ENCODE peak calls at places on chromosomes 7 and 10, in five cellular contexts. One of them, this sample, is unnamed.

GRCh38 chr7:2726316-2727018 is 38.5 kb downstream of the AMZ1 start:
- DNase-seq in mammary epithelial cell: no peak
- DNase-seq in colonic mucosa: no peak
- DNase-seq in uterus: peak
- DNase-seq in foreskin fibroblast: no peak
- DNase-seq in this sample: no peak

GRCh38 chr7:44305564-44306507 is 19.6 kb downstream of the CAMK2B start:
- DNase-seq in uterus: no peak
- DNase-seq in foreskin fibroblast: no peak
- DNase-seq in colonic mucosa: peak
- DNase-seq in mammary epithelial cell: no peak
- DNase-seq in this sample: no peak

GRCh38 chr10:79185796-79186374 is 117.1 kb downstream of the ZMIZ1 start:
- DNase-seq in uterus: no peak
- DNase-seq in colonic mucosa: no peak
- DNase-seq in mammary epithelial cell: no peak
- DNase-seq in foreskin fibroblast: no peak
- DNase-seq in this sample: no peak

GRCh38 chr7:134654104-134654775 is 7.6 kb downstream of the BPGM start:
- DNase-seq in uterus: no peak
- DNase-seq in colonic mucosa: no peak
- DNase-seq in foreskin fibroblast: no peak
- DNase-seq in mammary epithelial cell: no peak
- DNase-seq in this sample: no peak

GRCh38 chr7:149838992-149839408 is 825 bp downstream of the ZNF862 start:
- DNase-seq in foreskin fibroblast: peak
- DNase-seq in uterus: no peak
- DNase-seq in colonic mucosa: no peak
- DNase-seq in mammary epithelial cell: no peak
- DNase-seq in this sample: peak

GRCh38 chr7:84701524-84702306 is 485.1 kb downstream of the SEMA3D start:
- DNase-seq in uterus: no peak
- DNase-seq in foreskin fibroblast: peak
- DNase-seq in colonic mucosa: peak
- DNase-seq in mammary epithelial cell: peak
- DNase-seq in this sample: peak

GRCh38 chr10:102809753-102810152 is 27.5 kb downstream of the CYP17A1 start:
- DNase-seq in mammary epithelial cell: no peak
- DNase-seq in foreskin fibroblast: no peak
- DNase-seq in colonic mucosa: no peak
- DNase-seq in uterus: no peak
- DNase-seq in this sample: no peak

GRCh38 chr10:2410049-2410448 is 657.3 kb upstream of the PFKP start:
- DNase-seq in foreskin fibroblast: no peak
- DNase-seq in mammary epithelial cell: no peak
- DNase-seq in colonic mucosa: no peak
- DNase-seq in uterus: no peak
- DNase-seq in this sample: no peak

GRCh38 chr10:103244663-103245271 is 920 bp upstream of the RPEL1 start:
- DNase-seq in colonic mucosa: peak
- DNase-seq in mammary epithelial cell: peak
- DNase-seq in uterus: peak
- DNase-seq in foreskin fibroblast: peak
- DNase-seq in this sample: peak

GRCh38 chr7:28939844-28940243 is 18.3 kb downstream of the TRIL start:
- DNase-seq in uterus: no peak
- DNase-seq in foreskin fibroblast: no peak
- DNase-seq in mammary epithelial cell: no peak
- DNase-seq in colonic mucosa: no peak
- DNase-seq in this sample: no peak

GRCh38 chr7:39154815-39155214 is 177.1 kb downstream of the POU6F2 start:
- DNase-seq in foreskin fibroblast: no peak
- DNase-seq in mammary epithelial cell: no peak
- DNase-seq in colonic mucosa: no peak
- DNase-seq in uterus: no peak
- DNase-seq in this sample: no peak

GRCh38 chr10:97974526-97975525 is 55.6 kb downstream of the CRTAC1 start:
- DNase-seq in colonic mucosa: no peak
- DNase-seq in foreskin fibroblast: no peak
- DNase-seq in uterus: no peak
- DNase-seq in mammary epithelial cell: no peak
- DNase-seq in this sample: no peak

GRCh38 chr7:34846976-34847375 is 189.0 kb downstream of the NPSR1 start:
- DNase-seq in mammary epithelial cell: no peak
- DNase-seq in uterus: no peak
- DNase-seq in foreskin fibroblast: no peak
- DNase-seq in colonic mucosa: no peak
- DNase-seq in this sample: no peak

GRCh38 chr7:129923709-129924108 is 29.1 kb downstream of the UBE2H start:
- DNase-seq in mammary epithelial cell: peak
- DNase-seq in uterus: no peak
- DNase-seq in foreskin fibroblast: peak
- DNase-seq in colonic mucosa: no peak
- DNase-seq in this sample: peak

GRCh38 chr10:58278274-58278961 is 9.5 kb downstream of the CISD1 start:
- DNase-seq in mammary epithelial cell: no peak
- DNase-seq in colonic mucosa: no peak
- DNase-seq in foreskin fibroblast: no peak
- DNase-seq in uterus: no peak
- DNase-seq in this sample: no peak

GRCh38 chr10:82150123-82150900 is 275.3 kb downstream of the NRG3 start:
- DNase-seq in mammary epithelial cell: no peak
- DNase-seq in colonic mucosa: no peak
- DNase-seq in foreskin fibroblast: peak
- DNase-seq in uterus: no peak
- DNase-seq in this sample: no peak

GRCh38 chr10:13449296-13449695 is 79.5 kb downstream of the BEND7 start:
- DNase-seq in foreskin fibroblast: no peak
- DNase-seq in uterus: no peak
- DNase-seq in mammary epithelial cell: peak
- DNase-seq in colonic mucosa: no peak
- DNase-seq in this sample: peak

GRCh38 chr10:10872035-10872673 is 145.5 kb upstream of the CELF2 start:
- DNase-seq in foreskin fibroblast: peak
- DNase-seq in mammary epithelial cell: peak
- DNase-seq in uterus: peak
- DNase-seq in colonic mucosa: no peak
- DNase-seq in this sample: peak

GRCh38 chr7:150451097-150451793 is 815 bp downstream of the GIMAP8 start:
- DNase-seq in foreskin fibroblast: no peak
- DNase-seq in mammary epithelial cell: no peak
- DNase-seq in uterus: peak
- DNase-seq in colonic mucosa: peak
- DNase-seq in this sample: no peak

GRCh38 chr7:12257582-12257981 is 46.5 kb downstream of the TMEM106B start:
- DNase-seq in foreskin fibroblast: peak
- DNase-seq in colonic mucosa: no peak
- DNase-seq in mammary epithelial cell: no peak
- DNase-seq in uterus: no peak
- DNase-seq in this sample: peak

GRCh38 chr7:157389951-157390730 is 53.3 kb downstream of the DNAJB6 start:
- DNase-seq in colonic mucosa: no peak
- DNase-seq in foreskin fibroblast: no peak
- DNase-seq in uterus: no peak
- DNase-seq in mammary epithelial cell: no peak
- DNase-seq in this sample: peak

GRCh38 chr10:31101123-31101522 is 69.5 kb upstream of the ZNF438 start:
- DNase-seq in uterus: no peak
- DNase-seq in colonic mucosa: no peak
- DNase-seq in mammary epithelial cell: peak
- DNase-seq in foreskin fibroblast: peak
- DNase-seq in this sample: peak

GRCh38 chr10:132011027-132011426 is 29.3 kb upstream of the BNIP3 start:
- DNase-seq in foreskin fibroblast: no peak
- DNase-seq in colonic mucosa: no peak
- DNase-seq in mammary epithelial cell: no peak
- DNase-seq in uterus: no peak
- DNase-seq in this sample: no peak

GRCh38 chr7:133353775-133354174 is 100.9 kb downstream of the EXOC4 start:
- DNase-seq in foreskin fibroblast: no peak
- DNase-seq in colonic mucosa: no peak
- DNase-seq in uterus: no peak
- DNase-seq in mammary epithelial cell: no peak
- DNase-seq in this sample: no peak

GRCh38 chr7:133352430-133352829 is 99.6 kb downstream of the EXOC4 start:
- DNase-seq in uterus: no peak
- DNase-seq in mammary epithelial cell: no peak
- DNase-seq in colonic mucosa: no peak
- DNase-seq in foreskin fibroblast: no peak
- DNase-seq in this sample: no peak

GRCh38 chr7:133354546-133355324 is 101.9 kb downstream of the EXOC4 start:
- DNase-seq in colonic mucosa: no peak
- DNase-seq in uterus: no peak
- DNase-seq in foreskin fibroblast: no peak
- DNase-seq in mammary epithelial cell: peak
- DNase-seq in this sample: peak

GRCh38 chr7:133355822-133356221 is 102.9 kb downstream of the EXOC4 start:
- DNase-seq in uterus: no peak
- DNase-seq in foreskin fibroblast: no peak
- DNase-seq in mammary epithelial cell: no peak
- DNase-seq in colonic mucosa: no peak
- DNase-seq in this sample: no peak

DNA sequence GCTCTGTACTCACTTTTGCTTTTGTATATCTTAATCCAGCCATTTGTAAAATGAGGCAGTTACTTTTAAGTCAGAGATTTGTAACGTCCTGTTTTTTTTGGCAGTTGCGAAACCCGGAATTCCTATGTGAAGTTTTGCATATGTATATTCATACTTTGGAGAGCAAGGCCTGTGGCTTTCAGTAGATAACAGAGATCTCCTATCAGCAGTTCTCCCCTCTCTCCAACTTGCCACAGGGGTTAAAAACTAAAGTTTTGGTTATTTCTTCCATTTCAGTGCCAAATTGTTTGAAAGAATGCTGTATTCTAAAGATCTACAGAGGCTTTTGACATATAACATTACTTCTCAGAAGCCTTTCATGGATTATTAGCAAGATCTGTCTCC is 102.4 kb downstream of the EXOC4 start:
- DNase-seq in mammary epithelial cell: peak
- DNase-seq in uterus: no peak
- DNase-seq in foreskin fibroblast: peak
- DNase-seq in colonic mucosa: no peak
- DNase-seq in this sample: peak
- H3K4me3 ChIP-seq in mammary epithelial cell: no peak
- H3K4me3 ChIP-seq in uterus: no peak
- H3K4me3 ChIP-seq in foreskin fibroblast: no peak
- H3K4me3 ChIP-seq in colonic mucosa: no peak
- H3K4me3 ChIP-seq in this sample: no peak

DNA sequence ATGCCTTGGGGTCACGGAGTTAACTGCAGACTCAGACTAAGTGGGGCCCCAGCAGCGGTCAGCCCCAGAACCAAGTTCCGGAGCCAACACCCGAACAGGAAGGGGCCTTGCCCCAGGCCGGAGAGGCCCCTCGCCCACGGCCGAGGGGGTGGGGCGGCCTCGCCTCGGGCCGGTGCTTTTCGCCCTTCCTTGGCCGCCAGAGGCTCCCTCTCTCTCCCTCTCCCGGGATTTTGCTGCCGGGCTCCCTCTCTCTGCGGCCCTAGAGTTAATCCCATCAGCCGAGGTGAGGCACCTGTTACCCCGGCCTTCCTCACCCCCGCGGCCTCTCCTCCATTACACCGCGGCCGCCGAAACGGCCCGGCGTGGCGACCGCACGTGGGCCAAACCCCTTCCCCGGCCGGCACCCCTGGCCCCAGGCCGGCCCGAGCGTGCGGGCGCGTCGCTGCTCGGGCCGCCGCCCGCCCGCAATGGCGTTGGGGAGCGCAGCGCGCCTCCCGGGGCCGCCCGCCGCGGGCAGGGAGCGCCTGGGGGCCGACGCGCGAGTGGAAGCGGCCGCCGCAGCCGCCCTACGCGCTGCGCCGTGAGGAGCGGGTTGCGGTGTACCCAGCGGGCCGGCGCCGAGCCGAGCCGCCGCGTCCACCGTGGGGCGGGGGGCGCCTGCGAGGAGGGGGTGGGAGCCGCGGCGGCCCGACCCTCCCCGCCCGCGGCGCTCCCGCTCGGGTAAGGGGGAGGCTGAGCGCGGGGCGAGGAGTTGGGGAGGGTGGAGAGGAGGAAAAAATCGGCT is at the start of gene PPP1R9A:
- DNase-seq in colonic mucosa: peak
- DNase-seq in foreskin fibroblast: peak
- DNase-seq in mammary epithelial cell: no peak
- DNase-seq in uterus: peak
- DNase-seq in this sample: peak
- TF ChIP-seq CTCF in colonic mucosa: peak
- TF ChIP-seq CTCF in foreskin fibroblast: peak
- TF ChIP-seq CTCF in mammary epithelial cell: no peak
- TF ChIP-seq CTCF in uterus: no peak
- TF ChIP-seq CTCF in this sample: peak

GRCh38 chr10:73865107-73865458 is 9.3 kb downstream of the CAMK2G start:
- DNase-seq in colonic mucosa: no peak
- DNase-seq in foreskin fibroblast: no peak
- DNase-seq in mammary epithelial cell: no peak
- DNase-seq in uterus: no peak
- DNase-seq in this sample: no peak
- H3K4me3 ChIP-seq in colonic mucosa: peak
- H3K4me3 ChIP-seq in foreskin fibroblast: no peak
- H3K4me3 ChIP-seq in mammary epithelial cell: no peak
- H3K4me3 ChIP-seq in uterus: no peak
- H3K4me3 ChIP-seq in this sample: no peak

GRCh38 chr10:6833458-6834011 is 253.5 kb upstream of the PRKCQ start:
- DNase-seq in uterus: no peak
- DNase-seq in colonic mucosa: no peak
- DNase-seq in foreskin fibroblast: no peak
- DNase-seq in mammary epithelial cell: no peak
- DNase-seq in this sample: no peak

GRCh38 chr10:6840766-6841165 is 260.7 kb upstream of the PRKCQ start:
- DNase-seq in foreskin fibroblast: peak
- DNase-seq in uterus: no peak
- DNase-seq in colonic mucosa: no peak
- DNase-seq in mammary epithelial cell: no peak
- DNase-seq in this sample: peak

GRCh38 chr10:6840093-6840763 is 260.2 kb upstream of the PRKCQ start:
- DNase-seq in colonic mucosa: no peak
- DNase-seq in mammary epithelial cell: peak
- DNase-seq in uterus: no peak
- DNase-seq in foreskin fibroblast: peak
- DNase-seq in this sample: no peak

GRCh38 chr10:6841746-6842145 is 261.7 kb upstream of the PRKCQ start:
- DNase-seq in foreskin fibroblast: no peak
- DNase-seq in colonic mucosa: no peak
- DNase-seq in mammary epithelial cell: no peak
- DNase-seq in uterus: no peak
- DNase-seq in this sample: no peak

DNA sequence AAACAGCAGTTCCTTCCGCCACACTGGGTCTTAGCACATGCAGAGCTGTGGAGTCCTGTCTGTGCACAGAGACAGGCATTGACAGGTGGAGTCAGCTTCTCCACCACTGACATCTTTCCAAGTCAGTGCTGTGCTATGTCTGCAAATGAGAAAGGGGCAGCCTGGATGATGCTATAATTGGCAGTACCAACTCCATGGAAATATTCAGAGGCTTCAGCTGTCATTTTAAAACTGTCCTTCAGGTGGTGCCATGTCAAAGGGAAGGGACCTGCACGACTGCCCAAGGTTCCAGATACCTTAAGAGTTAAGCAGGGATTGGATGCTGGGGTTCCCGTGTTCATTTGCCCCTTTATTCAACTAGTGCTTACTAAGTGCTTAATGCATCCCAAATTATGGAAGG is 258.0 kb upstream of the PRKCQ start:
- DNase-seq in mammary epithelial cell: no peak
- DNase-seq in uterus: no peak
- DNase-seq in colonic mucosa: no peak
- DNase-seq in foreskin fibroblast: no peak
- DNase-seq in this sample: no peak
- TF ChIP-seq CTCF in mammary epithelial cell: peak
- TF ChIP-seq CTCF in uterus: no peak
- TF ChIP-seq CTCF in colonic mucosa: no peak
- TF ChIP-seq CTCF in foreskin fibroblast: no peak
- TF ChIP-seq CTCF in this sample: peak

This sample was measured in astrocyte of the spinal cord.